ENCODE peak calls at places on chromosomes 1 and 21, in seven cellular contexts. J, Y, C, S, G, W and K are unnamed samples.

GRCh38 chr1:975896-976683 is 5.8 kb downstream of the PERM1 start:
- DNase-seq in J (peak; percentile 67), Y (peak; percentile 36), C (no peak), S (peak; percentile 89), G (peak; percentile 58), W (no peak), K (peak; percentile 63)

GRCh38 chr1:37448185-37448584 is 26.2 kb upstream of the ZC3H12A start:
- DNase-seq in J (no peak), Y (no peak), C (no peak), S (no peak), G (no peak), W (no peak), K (no peak)

GRCh38 chr1:70003509-70003908 is 201.9 kb downstream of the LRRC40 start:
- DNase-seq in J (no peak), Y (no peak), C (no peak), S (no peak), G (no peak), W (no peak), K (no peak)

GRCh38 chr1:41843378-41843777 is 75.3 kb downstream of the HIVEP3 start:
- DNase-seq in J (no peak), Y (peak; percentile 77), C (no peak), S (no peak), G (no peak), W (no peak), K (no peak)

GRCh38 chr1:29318724-29319123 is 82.4 kb downstream of the PTPRU start:
- DNase-seq in J (no peak), Y (no peak), C (no peak), S (no peak), G (no peak), W (no peak), K (no peak)

GRCh38 chr1:23371987-23372386 is 2.4 kb upstream of the ZNF436 start:
- DNase-seq in J (no peak), Y (no peak), C (no peak), S (peak; percentile 36), G (no peak), W (no peak), K (no peak)

GRCh38 chr1:19809044-19809750 is 5.9 kb downstream of the RNF186 start:
- DNase-seq in J (peak; percentile 48), Y (no peak), C (no peak), S (peak; percentile 28), G (no peak), W (no peak), K (no peak)

GRCh38 chr1:71087060-71087459 is 6.2 kb upstream of the ZRANB2 start:
- DNase-seq in J (no peak), Y (no peak), C (no peak), S (no peak), G (no peak), W (no peak), K (no peak)

GRCh38 chr1:108669679-108670078 is 8.8 kb upstream of the HENMT1 start:
- DNase-seq in J (no peak), Y (no peak), C (no peak), S (no peak), G (no peak), W (no peak), K (no peak)

GRCh38 chr1:9942399-9942938 is 722 bp downstream of the LZIC start:
- DNase-seq in J (no peak), Y (peak; percentile 72), C (no peak), S (peak; percentile 61), G (peak; percentile 80), W (no peak), K (peak; percentile 26)

GRCh38 chr1:151908228-151908691 is 1.1 kb downstream of the THEM4 start:
- DNase-seq in J (no peak), Y (peak; percentile 24), C (no peak), S (peak; percentile 11), G (peak; percentile 27), W (no peak), K (no peak)

GRCh38 chr21:43842742-43843141 is 22.3 kb upstream of the AGPAT3 start:
- DNase-seq in J (no peak), Y (no peak), C (no peak), S (no peak), G (peak; percentile 26), W (no peak), K (no peak)

GRCh38 chr1:225771661-225772322 is 5.8 kb upstream of the SRP9 start:
- DNase-seq in J (no peak), Y (no peak), C (no peak), S (no peak), G (no peak), W (no peak), K (no peak)

GRCh38 chr1:37570528-37571334 is 14.0 kb downstream of the DNALI1 start:
- DNase-seq in J (no peak), Y (no peak), C (no peak), S (no peak), G (no peak), W (no peak), K (no peak)

GRCh38 chr1:150979007-150979722 is 2.9 kb upstream of the ANXA9 start:
- DNase-seq in J (peak; percentile 92), Y (peak; percentile 85), C (peak; percentile 91), S (peak; percentile 94), G (peak; percentile 92), W (peak; percentile 82), K (peak; percentile 74)

GRCh38 chr1:111507411-111508201 is 4.2 kb upstream of the ADORA3 start:
- DNase-seq in J (peak; percentile 84), Y (peak; percentile 55), C (peak; percentile 77), S (peak; percentile 81), G (peak; percentile 97), W (peak; percentile 82), K (peak; percentile 87)

GRCh38 chr1:30771005-30771404 is 13.4 kb upstream of the LAPTM5 start:
- DNase-seq in J (no peak), Y (no peak), C (no peak), S (no peak), G (no peak), W (no peak), K (no peak)

GRCh38 chr1:203116048-203116810 is 11.3 kb upstream of the ADORA1 start:
- DNase-seq in J (no peak), Y (no peak), C (no peak), S (no peak), G (no peak), W (no peak), K (no peak)

GRCh38 chr1:47004004-47004403 is 19.5 kb upstream of the CYP4X1 start:
- DNase-seq in J (no peak), Y (no peak), C (no peak), S (no peak), G (no peak), W (no peak), K (no peak)
- H3K4me3 ChIP-seq in J (no peak overlapping the region), Y (no peak overlapping the region), C (no peak overlapping the region), S (no peak overlapping the region), G (no peak overlapping the region), W (no peak overlapping the region), K (no peak overlapping the region)

GRCh38 chr1:234109840-234110239 is 205.4 kb downstream of the SLC35F3 start:
- DNase-seq in J (no peak), Y (no peak), C (no peak), S (no peak), G (no peak), W (no peak), K (no peak)

GRCh38 chr1:234114648-234115307 is 210.3 kb downstream of the SLC35F3 start:
- DNase-seq in J (peak; percentile 10), Y (peak; percentile 59), C (no peak), S (peak; percentile 75), G (peak; percentile 55), W (no peak), K (no peak)

GRCh38 chr1:234107416-234108021 is 203.0 kb downstream of the SLC35F3 start:
- DNase-seq in J (no peak), Y (no peak), C (no peak), S (no peak), G (no peak), W (no peak), K (no peak)

GRCh38 chr1:234108921-234109320 is 204.4 kb downstream of the SLC35F3 start:
- DNase-seq in J (no peak), Y (peak; percentile 46), C (no peak), S (no peak), G (no peak), W (no peak), K (no peak)

DNA sequence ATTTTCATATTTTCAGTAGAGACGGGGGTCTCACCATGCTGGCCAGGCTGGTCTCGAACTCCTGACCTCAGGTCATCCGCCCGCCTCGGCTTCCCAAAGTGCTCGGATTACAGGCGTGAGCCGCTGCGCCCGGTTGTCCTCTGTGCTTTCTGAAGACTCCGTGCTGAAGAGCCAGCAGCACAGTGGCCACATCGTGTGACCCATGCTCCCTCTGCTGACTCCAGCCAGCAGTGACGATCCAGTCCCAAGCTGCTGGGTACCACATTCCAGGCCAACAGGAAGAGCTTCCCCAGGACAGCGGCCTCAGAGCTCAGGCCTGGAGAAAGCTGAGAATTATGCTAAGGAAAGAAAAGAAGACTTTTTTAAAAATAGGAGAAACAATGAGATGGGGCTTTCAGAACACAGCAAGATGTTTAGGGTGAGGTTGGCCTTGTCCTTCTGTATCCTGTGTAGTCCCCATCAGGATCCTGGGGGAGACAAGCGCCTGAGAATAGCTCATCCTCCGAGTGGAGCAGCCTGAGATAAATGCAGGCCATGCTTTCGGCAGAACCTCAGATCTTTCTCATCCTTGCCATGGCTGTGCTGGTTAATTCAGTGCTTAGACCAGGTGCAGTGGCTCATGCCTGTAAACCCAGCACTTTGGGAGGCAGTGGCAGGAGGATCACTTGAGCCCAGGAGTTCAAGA is 207.1 kb downstream of the SLC35F3 start:
- DNase-seq in J (no peak), Y (peak; percentile 15), C (peak; percentile 41), S (peak; percentile 82), G (no peak), W (peak; percentile 33), K (no peak)
- TF ChIP-seq CTCF in J (no peak), Y (no peak), C (no peak), S (peak; percentile 66), G (no peak), W (peak; percentile 46), K (no peak)

DNA sequence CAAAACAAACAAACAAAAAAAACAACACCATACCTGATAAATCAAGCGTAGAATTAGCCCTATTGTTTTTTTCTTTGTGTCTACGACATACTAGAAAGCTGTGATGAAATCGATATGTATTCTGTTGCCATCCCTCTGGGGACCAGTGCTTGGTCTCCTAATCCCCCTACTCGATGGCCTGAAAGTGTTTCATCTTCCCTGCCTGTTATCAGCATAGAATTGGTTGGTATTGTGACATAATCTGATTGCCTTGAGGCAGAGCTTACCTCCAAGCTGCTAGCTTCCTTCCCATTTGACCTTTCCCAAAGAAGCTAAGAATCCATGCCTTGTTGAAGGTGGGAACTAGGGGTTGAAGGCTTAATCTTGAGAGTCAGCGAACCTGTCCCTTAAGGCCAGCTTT is 40.7 kb upstream of the PIGV start:
- DNase-seq in J (no peak), Y (no peak), C (no peak), S (no peak), G (no peak), W (no peak), K (no peak)
- H3K36me3 ChIP-seq in J (no peaks in the 10 kb centered on the region), Y (peaks cover 31% of the 10 kb centered on the region), C (no peaks in the 10 kb centered on the region), S (peaks cover 24% of the 10 kb centered on the region), G (peaks cover 91% of the 10 kb centered on the region), W (peaks cover 31% of the 10 kb centered on the region), K (peaks cover 21% of the 10 kb centered on the region)

GRCh38 chr1:6870571-6870970 is 85.3 kb downstream of the CAMTA1 start:
- DNase-seq in J (no peak), Y (peak; percentile 53), C (no peak), S (no peak), G (no peak), W (no peak), K (no peak)
- H3K4me3 ChIP-seq in J (no peak overlapping the region), Y (no peak overlapping the region), C (no peak overlapping the region), S (no peak overlapping the region), G (no peak overlapping the region), W (no peak overlapping the region), K (no peak overlapping the region)